ENCODE peak calls at places on chromosomes 12 and 14, in eight cellular contexts. One of them, this sample, is unnamed.

GRCh38 chr12:68332726-68333630 is 816 bp upstream of the MDM1 start:
- DNase-seq in fibroblast of pulmonary artery: peak
- DNase-seq in fibroblast of lung: peak
- DNase-seq in foreskin fibroblast: peak
- DNase-seq in heart right ventricle: no peak
- DNase-seq in GM23338: no peak
- DNase-seq in WERI-Rb-1: no peak
- DNase-seq in uterus: no peak
- DNase-seq in this sample: peak

GRCh38 chr14:56121786-56122185 is 3.6 kb downstream of the PELI2 start:
- DNase-seq in WERI-Rb-1: no peak
- DNase-seq in fibroblast of pulmonary artery: no peak
- DNase-seq in uterus: no peak
- DNase-seq in fibroblast of lung: no peak
- DNase-seq in GM23338: no peak
- DNase-seq in heart right ventricle: no peak
- DNase-seq in foreskin fibroblast: peak
- DNase-seq in this sample: no peak

GRCh38 chr12:53613821-53614220 is 12.4 kb downstream of the ATF7 start:
- DNase-seq in uterus: no peak
- DNase-seq in WERI-Rb-1: no peak
- DNase-seq in GM23338: no peak
- DNase-seq in heart right ventricle: no peak
- DNase-seq in foreskin fibroblast: peak
- DNase-seq in fibroblast of lung: peak
- DNase-seq in fibroblast of pulmonary artery: no peak
- DNase-seq in this sample: peak

GRCh38 chr12:8658361-8658760 is 4.3 kb downstream of the MFAP5 start:
- DNase-seq in WERI-Rb-1: no peak
- DNase-seq in heart right ventricle: no peak
- DNase-seq in fibroblast of pulmonary artery: peak
- DNase-seq in GM23338: peak
- DNase-seq in fibroblast of lung: peak
- DNase-seq in uterus: no peak
- DNase-seq in foreskin fibroblast: peak
- DNase-seq in this sample: peak

GRCh38 chr14:103880334-103880985 is 33.1 kb upstream of the PPP1R13B start:
- DNase-seq in GM23338: no peak
- DNase-seq in fibroblast of lung: peak
- DNase-seq in heart right ventricle: peak
- DNase-seq in fibroblast of pulmonary artery: peak
- DNase-seq in WERI-Rb-1: no peak
- DNase-seq in uterus: peak
- DNase-seq in foreskin fibroblast: peak
- DNase-seq in this sample: peak

GRCh38 chr12:81274619-81275018 is 196.7 kb downstream of the ACSS3 start:
- DNase-seq in uterus: no peak
- DNase-seq in fibroblast of lung: peak
- DNase-seq in heart right ventricle: no peak
- DNase-seq in fibroblast of pulmonary artery: peak
- DNase-seq in GM23338: no peak
- DNase-seq in WERI-Rb-1: no peak
- DNase-seq in foreskin fibroblast: no peak
- DNase-seq in this sample: no peak

GRCh38 chr12:130632582-130633174 is 83.4 kb downstream of the RIMBP2 start:
- DNase-seq in GM23338: no peak
- DNase-seq in foreskin fibroblast: no peak
- DNase-seq in uterus: no peak
- DNase-seq in fibroblast of pulmonary artery: no peak
- DNase-seq in fibroblast of lung: no peak
- DNase-seq in WERI-Rb-1: no peak
- DNase-seq in heart right ventricle: no peak
- DNase-seq in this sample: no peak

GRCh38 chr14:74358176-74358829 is 10.0 kb downstream of the VRTN start:
- DNase-seq in heart right ventricle: no peak
- DNase-seq in WERI-Rb-1: no peak
- DNase-seq in uterus: no peak
- DNase-seq in foreskin fibroblast: no peak
- DNase-seq in fibroblast of lung: no peak
- DNase-seq in GM23338: no peak
- DNase-seq in fibroblast of pulmonary artery: no peak
- DNase-seq in this sample: no peak

GRCh38 chr12:29807125-29807524 is 23.4 kb upstream of the TMTC1 start:
- DNase-seq in GM23338: no peak
- DNase-seq in uterus: no peak
- DNase-seq in fibroblast of pulmonary artery: peak
- DNase-seq in heart right ventricle: no peak
- DNase-seq in fibroblast of lung: peak
- DNase-seq in foreskin fibroblast: peak
- DNase-seq in WERI-Rb-1: no peak
- DNase-seq in this sample: no peak

GRCh38 chr12:103909811-103910210 is 20.4 kb upstream of the HSP90B1 start:
- DNase-seq in GM23338: no peak
- DNase-seq in foreskin fibroblast: peak
- DNase-seq in heart right ventricle: no peak
- DNase-seq in uterus: no peak
- DNase-seq in fibroblast of lung: peak
- DNase-seq in fibroblast of pulmonary artery: peak
- DNase-seq in WERI-Rb-1: no peak
- DNase-seq in this sample: peak

GRCh38 chr12:17527021-17527420 is 563.0 kb downstream of the RERGL start:
- DNase-seq in fibroblast of lung: no peak
- DNase-seq in GM23338: peak
- DNase-seq in uterus: no peak
- DNase-seq in foreskin fibroblast: no peak
- DNase-seq in fibroblast of pulmonary artery: no peak
- DNase-seq in heart right ventricle: no peak
- DNase-seq in WERI-Rb-1: no peak
- DNase-seq in this sample: no peak

GRCh38 chr12:17528394-17528793 is 561.6 kb downstream of the RERGL start:
- DNase-seq in fibroblast of pulmonary artery: no peak
- DNase-seq in heart right ventricle: no peak
- DNase-seq in WERI-Rb-1: no peak
- DNase-seq in foreskin fibroblast: no peak
- DNase-seq in uterus: no peak
- DNase-seq in GM23338: peak
- DNase-seq in fibroblast of lung: no peak
- DNase-seq in this sample: no peak
- TF ChIP-seq CTCF in fibroblast of pulmonary artery: no peak
- TF ChIP-seq CTCF in heart right ventricle: no peak
- TF ChIP-seq CTCF in WERI-Rb-1: peak
- TF ChIP-seq CTCF in foreskin fibroblast: no peak
- TF ChIP-seq CTCF in uterus: no peak
- TF ChIP-seq CTCF in GM23338: peak
- TF ChIP-seq CTCF in fibroblast of lung: no peak
- TF ChIP-seq CTCF in this sample: no peak

DNA sequence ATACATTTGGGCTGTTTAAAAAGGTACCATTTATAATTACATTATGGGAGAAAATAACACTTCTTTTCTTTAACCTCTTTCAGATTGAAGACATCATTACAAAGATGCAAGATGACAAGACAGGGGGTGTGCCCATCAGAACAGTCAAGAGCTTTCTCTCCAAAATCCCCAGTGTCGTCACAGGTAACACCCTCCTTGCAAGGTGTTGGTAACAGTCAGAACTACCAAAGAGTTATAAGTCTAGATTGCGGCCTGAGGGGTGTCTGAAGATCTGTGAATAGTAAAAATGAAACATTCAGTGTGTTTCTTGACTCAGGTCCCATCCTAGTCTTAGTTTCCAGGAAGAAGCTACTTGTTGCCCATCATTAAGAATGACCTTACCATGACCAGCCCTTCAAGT is 419.8 kb downstream of the RGS6 start:
- DNase-seq in fibroblast of pulmonary artery: no peak
- DNase-seq in WERI-Rb-1: no peak
- DNase-seq in heart right ventricle: no peak
- DNase-seq in fibroblast of lung: no peak
- DNase-seq in uterus: no peak
- DNase-seq in GM23338: no peak
- DNase-seq in foreskin fibroblast: no peak
- DNase-seq in this sample: no peak
- H3K4me3 ChIP-seq in fibroblast of pulmonary artery: no peak
- H3K4me3 ChIP-seq in WERI-Rb-1: no peak
- H3K4me3 ChIP-seq in heart right ventricle: no peak
- H3K4me3 ChIP-seq in fibroblast of lung: no peak
- H3K4me3 ChIP-seq in uterus: no peak
- H3K4me3 ChIP-seq in GM23338: no peak
- H3K4me3 ChIP-seq in foreskin fibroblast: no peak
- H3K4me3 ChIP-seq in this sample: no peak

GRCh38 chr12:77202457-77203060 is 137.2 kb upstream of the E2F7 start:
- DNase-seq in heart right ventricle: no peak
- DNase-seq in fibroblast of lung: no peak
- DNase-seq in uterus: no peak
- DNase-seq in GM23338: no peak
- DNase-seq in WERI-Rb-1: no peak
- DNase-seq in foreskin fibroblast: peak
- DNase-seq in fibroblast of pulmonary artery: no peak
- DNase-seq in this sample: peak

DNA sequence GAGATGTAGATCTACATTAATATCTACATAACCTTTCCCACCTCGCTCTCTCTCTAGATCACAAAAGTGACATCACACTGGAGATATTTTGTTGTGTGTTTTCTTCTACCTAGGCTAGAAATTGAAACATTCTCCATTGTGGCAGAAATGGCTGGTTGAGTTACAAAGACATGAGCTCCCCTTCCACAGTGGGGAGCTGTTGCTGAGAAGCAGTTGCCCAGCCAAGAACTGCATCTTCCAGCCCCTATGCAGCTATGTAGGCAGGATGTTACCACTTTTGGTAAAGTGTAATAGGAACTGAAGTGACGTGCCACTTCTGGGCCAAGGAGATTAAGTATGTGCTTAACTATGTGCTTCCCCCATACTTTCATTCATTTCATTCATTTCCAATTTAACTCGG is 138.7 kb upstream of the E2F7 start:
- DNase-seq in fibroblast of pulmonary artery: peak
- DNase-seq in WERI-Rb-1: no peak
- DNase-seq in fibroblast of lung: no peak
- DNase-seq in heart right ventricle: no peak
- DNase-seq in uterus: no peak
- DNase-seq in foreskin fibroblast: no peak
- DNase-seq in GM23338: peak
- DNase-seq in this sample: no peak
- TF ChIP-seq CTCF in fibroblast of pulmonary artery: peak
- TF ChIP-seq CTCF in WERI-Rb-1: peak
- TF ChIP-seq CTCF in fibroblast of lung: no peak
- TF ChIP-seq CTCF in heart right ventricle: no peak
- TF ChIP-seq CTCF in uterus: no peak
- TF ChIP-seq CTCF in foreskin fibroblast: no peak
- TF ChIP-seq CTCF in GM23338: peak
- TF ChIP-seq CTCF in this sample: no peak

DNA sequence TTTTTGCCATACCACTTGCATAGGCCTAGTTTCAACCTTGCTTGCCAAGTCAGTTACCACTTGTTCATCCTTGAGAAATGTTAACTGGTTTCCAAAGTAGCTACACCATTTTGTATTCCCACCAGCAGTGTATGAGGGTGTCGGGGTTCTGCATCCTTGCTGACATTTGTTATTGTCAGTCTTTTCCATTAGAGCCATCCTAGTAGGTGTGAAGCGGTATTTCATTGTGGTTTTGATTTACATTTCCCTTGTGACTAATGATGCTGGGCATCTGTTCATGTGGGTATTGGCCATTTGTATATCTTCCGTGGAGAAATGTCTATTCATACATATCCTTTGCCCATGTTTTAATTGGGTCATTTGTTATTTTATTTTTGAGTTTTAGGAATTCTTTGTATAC is 27.6 kb upstream of the GALNT16 start:
- DNase-seq in fibroblast of lung: no peak
- DNase-seq in fibroblast of pulmonary artery: no peak
- DNase-seq in WERI-Rb-1: no peak
- DNase-seq in GM23338: no peak
- DNase-seq in heart right ventricle: no peak
- DNase-seq in uterus: no peak
- DNase-seq in foreskin fibroblast: no peak
- DNase-seq in this sample: no peak
- H3K4me3 ChIP-seq in fibroblast of lung: no peak
- H3K4me3 ChIP-seq in fibroblast of pulmonary artery: no peak
- H3K4me3 ChIP-seq in WERI-Rb-1: no peak
- H3K4me3 ChIP-seq in GM23338: no peak
- H3K4me3 ChIP-seq in heart right ventricle: no peak
- H3K4me3 ChIP-seq in uterus: no peak
- H3K4me3 ChIP-seq in foreskin fibroblast: no peak
- H3K4me3 ChIP-seq in this sample: no peak

DNA sequence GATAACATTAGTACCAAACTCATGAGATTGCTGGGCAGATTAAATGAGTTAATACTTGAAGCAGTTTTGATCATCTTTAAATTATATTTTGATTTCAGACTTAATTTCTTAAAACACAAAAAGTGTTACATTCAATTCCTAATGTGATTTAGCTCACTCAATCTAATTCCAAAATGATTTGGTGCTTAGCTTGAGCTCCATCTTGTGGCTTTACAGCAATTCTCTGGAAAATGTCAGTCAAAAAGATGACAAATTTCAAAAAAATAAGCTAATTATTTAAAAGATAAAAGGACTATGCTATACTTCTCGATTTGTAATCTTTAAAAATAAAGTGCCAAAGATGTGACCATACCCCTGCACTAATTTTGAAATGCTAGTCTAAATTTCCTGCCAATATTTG is 10.1 kb downstream of the LLPH start:
- DNase-seq in WERI-Rb-1: no peak
- DNase-seq in uterus: no peak
- DNase-seq in fibroblast of pulmonary artery: no peak
- DNase-seq in heart right ventricle: no peak
- DNase-seq in foreskin fibroblast: peak
- DNase-seq in fibroblast of lung: no peak
- DNase-seq in GM23338: no peak
- DNase-seq in this sample: no peak
- TF ChIP-seq CTCF in WERI-Rb-1: no peak
- TF ChIP-seq CTCF in uterus: no peak
- TF ChIP-seq CTCF in fibroblast of pulmonary artery: peak
- TF ChIP-seq CTCF in heart right ventricle: no peak
- TF ChIP-seq CTCF in foreskin fibroblast: peak
- TF ChIP-seq CTCF in fibroblast of lung: peak
- TF ChIP-seq CTCF in GM23338: peak
- TF ChIP-seq CTCF in this sample: peak

DNA sequence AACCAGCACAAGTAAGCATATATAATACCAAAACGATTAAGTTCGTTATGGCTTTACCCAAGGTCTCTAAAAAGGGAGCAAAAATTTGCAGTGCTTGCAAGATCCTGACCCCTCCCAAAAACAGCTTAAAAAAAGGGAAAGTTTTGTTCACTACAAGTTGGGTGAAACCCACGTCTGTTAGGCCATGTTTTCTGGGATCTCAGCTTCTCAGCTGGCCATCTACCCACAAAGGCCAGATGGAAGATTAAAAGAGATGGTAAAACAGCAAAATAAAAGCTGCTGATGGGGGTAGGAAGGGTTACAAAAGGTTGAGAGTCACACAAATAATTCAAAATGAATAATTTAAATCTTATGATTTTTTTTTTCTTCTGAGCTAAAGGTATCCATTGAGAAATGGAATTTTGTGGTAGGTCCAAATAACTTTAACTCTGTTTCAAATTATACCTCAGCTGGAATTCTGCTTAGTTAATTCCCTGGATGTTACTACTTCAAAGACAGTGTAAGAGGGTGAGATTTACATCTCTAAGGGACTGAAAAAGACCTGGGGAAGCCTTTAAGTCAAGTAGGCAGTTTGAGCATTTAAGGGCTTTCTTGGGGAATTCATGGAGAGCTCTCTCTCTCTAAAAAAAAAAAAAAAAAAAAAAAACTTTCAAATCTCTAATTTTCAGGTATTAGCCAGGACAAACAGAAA is 185.6 kb upstream of the NAV3 start:
- DNase-seq in fibroblast of pulmonary artery: no peak
- DNase-seq in WERI-Rb-1: no peak
- DNase-seq in fibroblast of lung: no peak
- DNase-seq in uterus: no peak
- DNase-seq in GM23338: peak
- DNase-seq in foreskin fibroblast: no peak
- DNase-seq in heart right ventricle: no peak
- DNase-seq in this sample: no peak
- H3K4me3 ChIP-seq in fibroblast of pulmonary artery: no peak
- H3K4me3 ChIP-seq in WERI-Rb-1: no peak
- H3K4me3 ChIP-seq in fibroblast of lung: no peak
- H3K4me3 ChIP-seq in uterus: no peak
- H3K4me3 ChIP-seq in GM23338: peak
- H3K4me3 ChIP-seq in foreskin fibroblast: no peak
- H3K4me3 ChIP-seq in heart right ventricle: no peak
- H3K4me3 ChIP-seq in this sample: no peak